ENCODE peak calls at places on chromosomes 3 and 15, in five cellular contexts. F is neuronal stem cell, Z is H9, H is mesenchymal stem cell, O is H1. L is an unnamed sample.

GRCh38 chr3:125960066-125960424 is 8.9 kb upstream of the ROPN1B start:
- DNase-seq in F (no peak), Z (peak; percentile 26), H (no peak), O (no peak), L (no peak)

GRCh38 chr15:92268900-92269299 is 124.8 kb upstream of the ST8SIA2 start:
- DNase-seq in F (no peak), Z (peak; percentile 39), H (no peak), O (no peak), L (no peak)

GRCh38 chr3:119098620-119099222 is 47.2 kb upstream of the TEX55 start:
- DNase-seq in F (peak; percentile 37), Z (no peak), H (peak; percentile 26), O (no peak), L (peak; percentile 83)

GRCh38 chr3:100042144-100042543 is 72.2 kb downstream of the FILIP1L start:
- DNase-seq in F (no peak), Z (no peak), H (peak; percentile 78), O (no peak), L (peak; percentile 58)

GRCh38 chr3:128845119-128845518 is 34.3 kb upstream of the ACAD9 start:
- DNase-seq in F (no peak), Z (peak; percentile 73), H (no peak), O (no peak), L (peak; percentile 31)

GRCh38 chr3:25293736-25294135 is 134.3 kb upstream of the RARB start:
- DNase-seq in F (peak; percentile 33), Z (no peak), H (no peak), O (no peak), L (peak; percentile 96)

GRCh38 chr3:10933958-10934481 is 58.5 kb upstream of the SLC6A1 start:
- DNase-seq in F (no peak), Z (peak; percentile 51), H (no peak), O (no peak), L (no peak)

GRCh38 chr3:124774841-124775402 is 44.7 kb downstream of the UMPS start:
- DNase-seq in F (no peak), Z (no peak), H (no peak), O (no peak), L (no peak)

GRCh38 chr3:161104561-161105551 is at the start of gene B3GALNT1:
- DNase-seq in F (peak; percentile 45), Z (peak; percentile 75), H (peak; percentile 76), O (peak; percentile 23), L (peak; percentile 79)

GRCh38 chr3:13222891-13223573 is 149.8 kb upstream of the IQSEC1 start:
- DNase-seq in F (no peak), Z (no peak), H (no peak), O (no peak), L (no peak)

GRCh38 chr15:60483042-60483441 is 4.1 kb upstream of the ICE2 start:
- DNase-seq in F (no peak), Z (no peak), H (no peak), O (no peak), L (no peak)

GRCh38 chr3:23665741-23666140 is 140.0 kb upstream of the UBE2E1 start:
- DNase-seq in F (no peak), Z (no peak), H (no peak), O (no peak), L (no peak)

GRCh38 chr15:35827156-35827555 is 281.2 kb upstream of the DPH6 start:
- DNase-seq in F (no peak), Z (no peak), H (peak; percentile 43), O (no peak), L (peak; percentile 84)

GRCh38 chr15:92521624-92522008 is 127.9 kb downstream of the ST8SIA2 start:
- DNase-seq in F (peak; percentile 41), Z (peak; percentile 77), H (peak; percentile 76), O (peak; percentile 38), L (peak; percentile 67)

GRCh38 chr3:42123012-42123581 is 31.9 kb downstream of the TRAK1 start:
- DNase-seq in F (no peak), Z (no peak), H (no peak), O (no peak), L (no peak)

GRCh38 chr3:43213631-43214030 is 72.7 kb upstream of the SNRK start:
- DNase-seq in F (no peak), Z (no peak), H (no peak), O (no peak), L (no peak)

GRCh38 chr3:5262507-5262906 is 75.0 kb downstream of the EDEM1 start:
- DNase-seq in F (no peak), Z (no peak), H (no peak), O (no peak), L (no peak)

GRCh38 chr3:15055019-15055557 is 10.0 kb downstream of the MRPS25 start:
- DNase-seq in F (no peak), Z (no peak), H (no peak), O (no peak), L (no peak)

GRCh38 chr3:32484437-32484836 is 18.2 kb downstream of the CMTM6 start:
- DNase-seq in F (no peak), Z (no peak), H (no peak), O (no peak), L (no peak)

GRCh38 chr15:70892002-70892911 is at the start of the genes LRRC49 and THAP10:
- DNase-seq in F (peak; percentile 92), Z (peak; percentile 95), H (peak; percentile 98), O (peak; percentile 82), L (peak; percentile 75)

GRCh38 chr3:128080323-128080898 is 28.2 kb downstream of the SEC61A1 start:
- DNase-seq in F (no peak), Z (no peak), H (peak; percentile 92), O (no peak), L (no peak)

GRCh38 chr15:37101634-37102314 is 1.4 kb upstream of the MEIS2 start:
- DNase-seq in F (peak; percentile 48), Z (peak; percentile 83), H (peak; percentile 88), O (no peak), L (peak; percentile 78)

GRCh38 chr3:64049136-64049535 is 25.8 kb upstream of the PSMD6 start:
- DNase-seq in F (no peak), Z (no peak), H (peak; percentile 50), O (no peak), L (peak; percentile 62)

GRCh38 chr15:80977627-80978036 is 12.0 kb downstream of the MESD start:
- DNase-seq in F (peak; percentile 40), Z (peak; percentile 78), H (peak; percentile 51), O (no peak), L (peak; percentile 78)

GRCh38 chr3:112604536-112604935 is 36.4 kb downstream of the CCDC80 start:
- DNase-seq in F (no peak), Z (no peak), H (peak; percentile 48), O (no peak), L (no peak)

DNA sequence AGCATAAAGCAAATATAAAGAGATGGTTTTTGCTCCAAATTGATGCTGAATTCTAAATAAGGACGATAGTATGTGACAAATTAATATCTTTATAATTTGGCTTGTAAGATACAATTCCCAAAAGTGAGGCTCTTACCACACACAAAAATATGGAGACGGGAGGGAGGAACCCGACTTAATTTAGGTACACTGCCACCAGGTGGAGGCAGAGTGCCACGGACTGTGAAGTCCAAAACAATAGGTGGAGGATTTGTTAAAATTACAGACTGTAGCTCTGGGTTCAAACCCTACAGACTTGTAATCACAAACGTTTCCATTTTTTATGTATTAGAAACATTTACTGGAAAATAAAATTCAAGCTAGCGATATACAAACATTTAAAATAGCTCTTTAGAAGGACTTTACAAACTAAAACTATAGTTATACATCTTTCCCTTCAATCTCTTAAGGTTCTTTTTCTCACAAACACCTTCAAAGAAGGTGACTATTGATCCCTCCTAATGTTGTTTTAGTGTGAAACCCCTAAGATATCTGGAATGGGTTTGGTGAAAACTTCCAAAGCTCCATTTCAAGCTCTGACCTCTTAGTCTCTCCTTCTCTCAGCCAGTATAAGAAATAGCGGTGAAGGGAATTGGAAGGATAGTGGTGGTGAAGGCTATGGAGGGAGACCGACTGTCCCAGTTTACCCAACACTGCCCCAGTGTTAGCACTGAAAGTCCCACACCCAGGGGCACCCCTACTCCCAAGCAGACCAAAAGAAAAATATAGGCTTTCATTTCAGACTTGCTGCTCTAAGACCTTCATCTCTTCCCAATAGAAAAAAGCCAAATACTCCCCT is 89.7 kb downstream of the AQP9 start:
- DNase-seq in F (peak; percentile 60), Z (peak; percentile 64), H (peak; percentile 79), O (peak; percentile 36), L (peak; percentile 94)
- H2BK12ac ChIP-seq in F (no peak overlapping the region), Z (no peak overlapping the region), H (peak overlapping the region; percentile 54), O (no peak overlapping the region), L (peak overlapping the region; percentile 83)

GRCh38 chr3:29283297-29283681 is 2.4 kb downstream of the RBMS3 start:
- DNase-seq in F (no peak), Z (no peak), H (peak; percentile 42), O (no peak), L (no peak)
- H2BK12ac ChIP-seq in F (no peak overlapping the region), Z (no peak overlapping the region), H (no peak overlapping the region), O (no peak overlapping the region), L (no peak overlapping the region)

GRCh38 chr15:69557340-69558137 is 104.9 kb downstream of the RPLP1 start:
- DNase-seq in F (no peak), Z (no peak), H (peak; percentile 93), O (no peak), L (peak; percentile 98)

GRCh38 chr15:69558138-69558409 is 105.5 kb downstream of the RPLP1 start:
- DNase-seq in F (no peak), Z (no peak), H (no peak), O (no peak), L (no peak)

GRCh38 chr15:69561071-69561784 is 108.6 kb downstream of the RPLP1 start:
- DNase-seq in F (no peak), Z (no peak), H (no peak), O (no peak), L (no peak)

GRCh38 chr15:69562097-69562496 is 109.5 kb downstream of the RPLP1 start:
- DNase-seq in F (no peak), Z (no peak), H (no peak), O (no peak), L (no peak)

DNA sequence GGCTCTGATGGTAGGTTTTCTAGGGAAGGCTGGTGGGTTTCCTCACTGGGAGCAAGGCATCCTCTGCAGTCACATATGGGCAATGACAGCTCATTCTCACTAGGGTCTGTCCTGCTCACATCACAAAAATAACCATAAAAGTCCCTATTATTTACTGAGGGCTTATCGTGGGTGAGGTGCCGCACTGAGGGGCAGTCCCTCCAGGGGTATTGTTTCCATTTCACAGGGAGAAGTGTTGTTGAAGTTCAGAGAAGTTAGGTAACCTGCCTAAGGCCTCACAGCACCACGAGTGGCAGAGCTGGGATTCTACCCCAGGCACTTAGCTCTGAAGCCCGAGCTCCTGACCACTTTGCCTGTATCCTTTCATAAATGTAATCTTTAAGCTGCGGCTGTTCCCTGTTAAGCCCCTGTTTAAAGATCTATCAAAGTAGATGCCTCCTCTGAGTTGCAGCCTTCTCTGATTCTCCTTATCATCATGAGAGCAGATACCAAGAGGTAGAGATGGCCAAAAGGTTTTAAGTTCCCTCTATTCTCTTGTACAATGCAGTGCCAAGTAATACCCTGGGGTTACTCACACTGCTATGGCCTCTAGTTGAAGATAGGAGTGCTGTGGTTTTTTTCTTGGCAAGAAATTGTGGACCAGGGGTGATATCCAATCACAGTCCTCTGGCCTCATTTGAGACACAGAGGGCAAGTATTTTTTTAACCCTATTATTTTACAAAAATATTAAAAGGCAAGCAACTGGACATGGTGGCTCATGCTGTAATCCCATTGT is 107.0 kb downstream of the RPLP1 start:
- DNase-seq in F (no peak), Z (no peak), H (no peak), O (no peak), L (no peak)
- H2BK12ac ChIP-seq in F (no peak overlapping the region), Z (no peak overlapping the region), H (no peak overlapping the region), O (no peak overlapping the region), L (no peak overlapping the region)

DNA sequence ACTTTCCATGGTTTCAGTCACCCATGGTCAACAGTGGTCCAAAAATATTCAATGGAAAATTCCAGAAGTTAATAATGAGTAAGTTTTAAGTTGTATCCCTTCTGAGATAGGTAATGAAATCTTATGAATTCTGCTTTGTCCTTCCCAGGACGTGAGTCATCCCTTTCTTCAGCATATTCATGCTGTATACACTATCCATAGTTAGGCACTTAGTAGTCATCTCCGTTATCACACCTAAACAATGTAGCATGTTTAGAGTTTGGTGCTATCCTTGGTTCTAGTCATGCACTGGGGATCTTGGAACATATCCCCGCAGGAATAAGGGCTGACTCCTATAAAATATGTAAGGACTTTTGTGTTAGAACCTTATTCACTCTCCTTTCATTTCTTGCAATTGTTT is 153.2 kb downstream of the UNC13C start:
- DNase-seq in F (no peak), Z (no peak), H (no peak), O (no peak), L (peak; percentile 37)
- H2BK12ac ChIP-seq in F (no peak overlapping the region), Z (no peak overlapping the region), H (no peak overlapping the region), O (no peak overlapping the region), L (no peak overlapping the region)

L was measured in trophoblast cell.